ENCODE peak calls at places on chromosomes 1 and 21, in ten cellular contexts. A, K, L, U, Q, J, P, R, V and S are unnamed samples.

GRCh38 chr1:154955718-154956513 is at the start of gene PBXIP1:
- DNase-seq in P (peak), A (peak), Q (peak), V (no peak), J (peak), L (peak), R (peak), U (peak), K (peak), S (peak)

GRCh38 chr1:11558286-11558685 is 79.3 kb downstream of the DISP3 start:
- DNase-seq in U (no peak), J (no peak), A (no peak), V (no peak), L (no peak), P (no peak), K (no peak), Q (no peak), R (no peak), S (no peak)

GRCh38 chr1:85366391-85366790 is 90.0 kb upstream of the BCL10 start:
- DNase-seq in P (no peak), L (no peak), U (no peak), J (no peak), R (no peak), A (peak), V (no peak), K (peak), Q (no peak), S (no peak)

GRCh38 chr1:157399984-157400382 is 152.3 kb downstream of the FCRL5 start:
- DNase-seq in K (no peak), R (no peak), U (no peak), P (no peak), A (no peak), J (no peak), V (no peak), L (peak), Q (no peak), S (no peak)

GRCh38 chr1:192442736-192443135 is 125.9 kb downstream of the RGS21 start:
- DNase-seq in P (no peak), K (no peak), J (no peak), L (no peak), R (no peak), V (no peak), A (peak), Q (no peak), U (no peak), S (no peak)

GRCh38 chr1:210917560-210918214 is 216.3 kb downstream of the KCNH1 start:
- DNase-seq in J (no peak), A (no peak), Q (no peak), R (no peak), P (no peak), V (no peak), U (no peak), K (no peak), L (no peak), S (no peak)

GRCh38 chr1:208079161-208079560 is 165.0 kb downstream of the PLXNA2 start:
- DNase-seq in J (no peak), Q (no peak), P (no peak), A (no peak), U (no peak), R (no peak), V (no peak), K (no peak), L (no peak), S (no peak)

GRCh38 chr1:216183427-216183826 is 239.8 kb downstream of the USH2A start:
- DNase-seq in L (no peak), R (no peak), K (peak), J (no peak), Q (no peak), V (no peak), U (no peak), A (peak), P (no peak), S (no peak)

GRCh38 chr1:43952731-43953350 is 6.1 kb downstream of the IPO13 start:
- DNase-seq in P (no peak), L (no peak), U (peak), A (no peak), V (no peak), K (no peak), R (no peak), J (peak), Q (peak), S (no peak)

GRCh38 chr1:69911301-69911801 is 294.0 kb downstream of the LRRC40 start:
- DNase-seq in P (no peak), A (peak), R (no peak), K (no peak), L (no peak), J (no peak), Q (no peak), U (no peak), V (no peak), S (no peak)

GRCh38 chr1:64251971-64252370 is 48.5 kb downstream of the UBE2U start:
- DNase-seq in K (no peak), V (no peak), P (no peak), Q (no peak), R (no peak), U (peak), A (no peak), J (no peak), L (peak), S (no peak)

GRCh38 chr1:13769212-13769611 is 69.2 kb downstream of the PRDM2 start:
- DNase-seq in J (no peak), R (no peak), V (no peak), P (no peak), U (no peak), Q (no peak), L (no peak), A (no peak), K (no peak), S (no peak)

GRCh38 chr1:215523128-215523861 is 43.8 kb upstream of the KCTD3 start:
- DNase-seq in Q (no peak), R (no peak), A (peak), L (no peak), V (no peak), K (no peak), P (no peak), U (no peak), J (peak), S (no peak)

GRCh38 chr1:18309552-18310155 is 171.1 kb upstream of the KLHDC7A start:
- DNase-seq in L (no peak), P (no peak), A (no peak), U (no peak), Q (no peak), J (no peak), R (no peak), V (no peak), K (no peak), S (no peak)

GRCh38 chr1:205396972-205397616 is 24.8 kb downstream of the LEMD1 start:
- DNase-seq in Q (peak), U (peak), P (no peak), A (peak), L (peak), K (no peak), J (peak), V (no peak), R (peak), S (no peak)

GRCh38 chr1:66597500-66597899 is 63.5 kb downstream of the SGIP1 start:
- DNase-seq in L (no peak), K (no peak), Q (no peak), P (no peak), V (no peak), J (no peak), A (no peak), R (no peak), U (no peak), S (no peak)

GRCh38 chr1:165949335-165950130 is 122.1 kb downstream of the UCK2 start:
- DNase-seq in J (peak), L (no peak), Q (peak), R (peak), A (no peak), P (no peak), K (no peak), V (peak), U (peak), S (no peak)

GRCh38 chr1:229689915-229690314 is 63.9 kb downstream of the URB2 start:
- DNase-seq in K (no peak), Q (no peak), R (no peak), A (no peak), P (no peak), U (no peak), L (no peak), V (no peak), J (no peak), S (no peak)

GRCh38 chr1:185439727-185440415 is 122.8 kb upstream of the IVNS1ABP start:
- DNase-seq in P (no peak), J (peak), K (peak), R (peak), L (peak), U (no peak), V (no peak), Q (no peak), A (peak), S (peak)

GRCh38 chr1:185317886-185318310 is 855 bp upstream of the IVNS1ABP start:
- DNase-seq in J (peak), A (no peak), V (peak), R (no peak), L (peak), U (peak), Q (no peak), P (peak), K (no peak), S (peak)

GRCh38 chr1:159913451-159914192 is 11.7 kb downstream of the TAGLN2 start:
- DNase-seq in U (peak), J (no peak), R (peak), V (no peak), Q (no peak), A (no peak), P (peak), L (peak), K (no peak), S (peak)

GRCh38 chr1:232988572-232989040 is 38.2 kb downstream of the NTPCR start:
- DNase-seq in L (no peak), P (no peak), K (peak), U (no peak), J (no peak), V (no peak), Q (no peak), A (no peak), R (peak), S (no peak)

GRCh38 chr21:36664678-36665022 is 34.3 kb upstream of the SIM2 start:
- DNase-seq in U (no peak), J (no peak), Q (no peak), V (peak), A (no peak), P (no peak), K (no peak), L (no peak), R (no peak), S (no peak)

DNA sequence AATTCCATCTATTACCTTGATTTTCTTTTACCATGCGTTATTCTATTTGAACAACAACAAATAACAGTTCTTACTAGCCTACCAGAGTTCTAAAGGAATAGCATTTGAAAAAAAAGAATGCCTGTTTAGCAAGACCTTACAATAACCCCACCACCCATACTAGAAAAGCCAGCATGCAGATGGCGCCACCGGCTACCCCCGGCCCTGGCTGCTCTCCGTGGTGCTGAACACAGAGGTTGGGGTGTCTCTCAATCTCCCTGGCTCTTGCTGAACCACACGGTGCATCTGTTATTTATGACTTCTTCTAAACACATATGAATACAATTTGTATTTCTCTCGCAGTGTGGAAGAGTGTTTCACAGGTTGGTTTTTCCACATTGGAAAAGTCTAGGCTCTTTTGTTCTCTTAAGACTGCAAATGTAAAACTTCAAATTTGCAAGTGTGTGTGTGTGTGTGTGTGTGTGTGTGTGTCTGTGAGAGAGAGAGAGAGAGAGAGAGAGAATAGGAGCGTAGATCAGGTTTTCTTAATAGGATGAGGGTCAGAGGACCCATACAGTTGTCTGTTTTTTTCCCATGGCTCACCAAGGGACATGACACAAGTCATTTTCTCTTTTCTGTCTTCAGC is 13.6 kb downstream of the GRIK3 start:
- DNase-seq in V (no peak), A (no peak), J (peak), L (no peak), P (no peak), Q (peak), K (no peak), U (peak), R (peak), S (no peak)
- TF ChIP-seq CTCF in V (no peak), A (no peak), J (peak), L (no peak), P (no peak), Q (no peak), K (no peak), U (peak), R (no peak), S (no peak)

DNA sequence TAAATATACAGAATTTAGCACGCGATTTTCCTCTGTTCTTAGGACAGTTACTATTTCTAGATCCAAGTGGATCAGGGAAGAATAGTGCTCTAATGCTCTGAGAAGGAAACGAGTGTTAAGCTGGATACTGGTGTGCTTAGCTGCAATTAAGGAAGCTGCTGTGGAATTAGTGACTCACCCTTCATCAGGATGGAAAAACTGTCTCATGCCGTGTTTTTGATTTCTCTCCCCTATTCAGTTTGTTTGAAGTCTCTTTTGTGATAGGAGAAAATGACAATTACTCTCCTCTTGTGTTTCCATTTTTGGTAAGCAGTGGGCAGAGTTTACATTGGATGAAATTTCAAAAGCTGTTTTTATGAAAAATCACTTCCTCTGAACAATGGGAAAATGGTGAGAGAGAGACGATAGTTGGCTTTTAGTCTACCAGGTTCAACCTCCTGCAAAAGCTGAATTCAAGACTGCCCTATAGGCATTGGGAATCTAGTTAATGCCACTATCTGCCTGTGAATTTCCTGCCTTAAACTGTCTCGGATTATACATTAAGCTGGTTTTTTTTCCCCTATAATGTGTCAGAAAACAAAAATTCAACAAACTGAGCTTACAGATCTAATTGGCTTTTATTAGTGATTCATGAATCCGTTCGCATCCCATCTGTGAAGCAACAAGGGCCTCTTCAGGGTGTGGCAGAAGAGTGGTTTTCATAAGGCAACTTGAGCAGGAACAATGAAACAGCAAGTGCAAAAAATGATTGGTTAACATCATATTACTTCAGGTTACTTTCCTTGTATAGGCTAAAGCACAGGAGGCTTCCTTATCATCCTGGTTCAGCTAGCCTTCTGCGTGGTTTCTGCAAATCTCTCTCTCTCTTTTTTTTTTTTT is 179.9 kb downstream of the ST6GALNAC3 start:
- DNase-seq in J (no peak), V (no peak), R (no peak), K (no peak), P (no peak), Q (no peak), L (no peak), U (no peak), A (peak), S (no peak)
- TF ChIP-seq CTCF in J (no peak), V (no peak), R (no peak), K (no peak), P (no peak), Q (no peak), L (no peak), U (no peak), A (no peak), S (no peak)

GRCh38 chr1:21067551-21068227 is 109.0 kb downstream of the EIF4G3 start:
- DNase-seq in J (no peak), V (no peak), L (no peak), R (no peak), U (no peak), Q (no peak), P (no peak), K (no peak), A (no peak), S (no peak)

GRCh38 chr1:21068937-21069336 is 107.8 kb downstream of the EIF4G3 start:
- DNase-seq in Q (no peak), J (no peak), P (no peak), U (no peak), R (no peak), V (no peak), L (no peak), K (no peak), A (no peak), S (no peak)

GRCh38 chr1:21069549-21069948 is 107.1 kb downstream of the EIF4G3 start:
- DNase-seq in L (no peak), P (no peak), A (peak), R (no peak), Q (no peak), K (peak), U (no peak), V (no peak), J (no peak), S (no peak)

GRCh38 chr1:21077085-21077484 is 99.6 kb downstream of the EIF4G3 start:
- DNase-seq in Q (no peak), R (no peak), J (no peak), U (no peak), L (no peak), A (peak), P (no peak), V (no peak), K (no peak), S (peak)

GRCh38 chr1:21072721-21073120 is 104.0 kb downstream of the EIF4G3 start:
- DNase-seq in L (no peak), V (no peak), U (no peak), A (peak), R (no peak), Q (no peak), P (no peak), K (no peak), J (no peak), S (no peak)
- TF ChIP-seq CTCF in L (no peak), V (peak), U (no peak), A (no peak), R (no peak), Q (no peak), P (no peak), K (no peak), J (no peak), S (no peak)

DNA sequence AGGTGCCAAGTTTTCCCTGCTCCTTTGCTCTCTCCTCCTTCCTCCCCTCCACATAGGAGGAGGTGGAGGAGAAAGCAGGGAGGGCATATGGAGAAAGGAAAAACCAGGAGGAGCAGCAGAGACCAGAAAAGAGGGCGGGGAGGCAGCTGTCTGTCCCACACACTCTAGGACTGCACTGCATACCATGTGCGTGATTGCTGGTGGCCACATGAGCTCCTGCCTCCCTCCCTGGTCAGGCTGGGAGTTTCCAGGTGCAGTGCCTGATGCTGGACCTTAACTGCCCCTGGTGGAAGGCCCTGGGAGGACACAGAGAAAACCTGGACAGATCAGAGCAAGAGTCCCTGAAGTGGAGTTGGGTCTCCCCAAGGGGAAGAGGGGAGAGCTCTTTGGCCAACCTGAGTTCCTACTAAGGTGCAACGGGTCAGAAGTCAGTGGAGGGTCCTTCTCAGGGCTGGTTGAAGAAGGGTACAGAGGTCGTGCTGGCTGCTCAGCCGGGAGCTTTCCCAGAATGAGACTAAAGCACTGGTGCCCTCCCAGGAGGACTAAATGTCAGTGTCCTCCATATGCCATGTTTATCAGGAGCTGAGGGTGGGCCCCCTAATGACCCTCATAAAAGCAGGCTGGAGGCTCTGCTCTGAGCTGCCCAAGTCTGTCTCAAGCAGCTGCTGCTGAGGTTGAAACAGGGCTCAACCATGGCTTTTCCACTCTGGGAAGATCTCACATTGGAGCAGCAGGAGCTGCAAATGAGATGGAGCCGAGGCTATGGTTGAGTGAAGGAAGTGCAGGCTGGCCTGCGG is 3.5 kb upstream of the LGR6 start:
- DNase-seq in U (peak), J (peak), V (no peak), K (no peak), P (no peak), Q (no peak), A (no peak), R (no peak), L (peak), S (no peak)
- TF ChIP-seq CTCF in U (no peak), J (no peak), V (no peak), K (no peak), P (no peak), Q (no peak), A (peak), R (no peak), L (no peak), S (no peak)

GRCh38 chr1:228012555-228012954 is 5.8 kb downstream of the WNT3A start:
- DNase-seq in L (no peak), J (no peak), K (no peak), Q (no peak), A (no peak), P (no peak), U (no peak), V (no peak), R (no peak), S (no peak)
- TF ChIP-seq CTCF in L (no peak), J (no peak), K (no peak), Q (no peak), A (no peak), P (no peak), U (no peak), V (no peak), R (no peak), S (no peak)

GRCh38 chr1:78570539-78570938 is 49.7 kb upstream of the IFI44L start:
- DNase-seq in U (no peak), R (no peak), Q (no peak), P (no peak), K (no peak), V (no peak), L (no peak), J (no peak), A (peak), S (no peak)
- TF ChIP-seq CTCF in U (peak), R (no peak), Q (peak), P (no peak), K (no peak), V (no peak), L (no peak), J (no peak), A (peak), S (no peak)

GRCh38 chr1:221431068-221431651 is 310.7 kb downstream of the DUSP10 start:
- DNase-seq in Q (no peak), P (no peak), L (no peak), J (peak), R (no peak), U (no peak), A (peak), V (no peak), K (no peak), S (no peak)
- TF ChIP-seq CTCF in Q (no peak), P (no peak), L (no peak), J (no peak), R (no peak), U (no peak), A (peak), V (peak), K (peak), S (no peak)

GRCh38 chr1:38891753-38892152 is 10.4 kb upstream of the GJA9 start:
- DNase-seq in P (no peak), Q (no peak), V (no peak), K (no peak), A (no peak), R (no peak), U (peak), L (peak), J (peak), S (no peak)
- TF ChIP-seq CTCF in P (no peak), Q (no peak), V (no peak), K (no peak), A (peak), R (no peak), U (peak), L (no peak), J (no peak), S (no peak)

GRCh38 chr1:180179162-180179957 is 24.7 kb downstream of the QSOX1 start:
- DNase-seq in P (no peak), V (no peak), U (no peak), J (no peak), R (no peak), A (no peak), K (no peak), L (no peak), Q (no peak), S (no peak)
- TF ChIP-seq CTCF in P (no peak), V (no peak), U (no peak), J (no peak), R (peak), A (no peak), K (no peak), L (no peak), Q (peak), S (peak)